ENCODE peak calls at places on chromosomes 12 and 14, in seven cellular contexts. One of them, this sample, is unnamed. For H3K27me3, the result is how much of the 10 kb centered on the place peaks cover.

GRCh38 chr12:118033331-118033730 is 16.8 kb downstream of the RFC5 start:
- DNase-seq in mammary epithelial cell: no peak
- DNase-seq in kidney epithelial cell: no peak
- DNase-seq in cardiac muscle cell: no peak
- DNase-seq in neural progenitor cell: no peak
- DNase-seq in SK-N-SH: no peak
- DNase-seq in tibial artery: no peak
- DNase-seq in this sample: no peak

GRCh38 chr14:20626274-20626673 is 15.2 kb downstream of the OR6S1 start:
- DNase-seq in mammary epithelial cell: no peak
- DNase-seq in kidney epithelial cell: no peak
- DNase-seq in cardiac muscle cell: no peak
- DNase-seq in neural progenitor cell: peak
- DNase-seq in SK-N-SH: no peak
- DNase-seq in tibial artery: no peak
- DNase-seq in this sample: no peak

GRCh38 chr12:65170245-65170881 is 980 bp downstream of the LEMD3 start:
- DNase-seq in mammary epithelial cell: peak
- DNase-seq in kidney epithelial cell: no peak
- DNase-seq in cardiac muscle cell: peak
- DNase-seq in neural progenitor cell: peak
- DNase-seq in SK-N-SH: peak
- DNase-seq in tibial artery: peak
- DNase-seq in this sample: peak

GRCh38 chr14:28494196-28494595 is 272.4 kb upstream of the FOXG1 start:
- DNase-seq in mammary epithelial cell: peak
- DNase-seq in kidney epithelial cell: no peak
- DNase-seq in cardiac muscle cell: no peak
- DNase-seq in neural progenitor cell: no peak
- DNase-seq in SK-N-SH: no peak
- DNase-seq in tibial artery: no peak
- DNase-seq in this sample: no peak

GRCh38 chr12:12099102-12099501 is 28.4 kb downstream of the BCL2L14 start:
- DNase-seq in mammary epithelial cell: no peak
- DNase-seq in kidney epithelial cell: no peak
- DNase-seq in cardiac muscle cell: peak
- DNase-seq in neural progenitor cell: no peak
- DNase-seq in SK-N-SH: peak
- DNase-seq in tibial artery: no peak
- DNase-seq in this sample: no peak

GRCh38 chr14:81408595-81408994 is 8.5 kb upstream of the STON2 start:
- DNase-seq in mammary epithelial cell: no peak
- DNase-seq in kidney epithelial cell: peak
- DNase-seq in cardiac muscle cell: no peak
- DNase-seq in neural progenitor cell: no peak
- DNase-seq in SK-N-SH: no peak
- DNase-seq in tibial artery: no peak
- DNase-seq in this sample: no peak

GRCh38 chr12:29350080-29350479 is 30.9 kb downstream of the ERGIC2 start:
- DNase-seq in mammary epithelial cell: peak
- DNase-seq in kidney epithelial cell: peak
- DNase-seq in cardiac muscle cell: peak
- DNase-seq in neural progenitor cell: no peak
- DNase-seq in SK-N-SH: peak
- DNase-seq in tibial artery: no peak
- DNase-seq in this sample: no peak

GRCh38 chr12:25241171-25242020 is 9.3 kb downstream of the KRAS start:
- DNase-seq in mammary epithelial cell: no peak
- DNase-seq in kidney epithelial cell: no peak
- DNase-seq in cardiac muscle cell: peak
- DNase-seq in neural progenitor cell: peak
- DNase-seq in SK-N-SH: peak
- DNase-seq in tibial artery: no peak
- DNase-seq in this sample: no peak

GRCh38 chr12:52680363-52680762 is at the start of gene KRT1:
- DNase-seq in mammary epithelial cell: no peak
- DNase-seq in kidney epithelial cell: no peak
- DNase-seq in cardiac muscle cell: no peak
- DNase-seq in neural progenitor cell: no peak
- DNase-seq in SK-N-SH: no peak
- DNase-seq in tibial artery: no peak
- DNase-seq in this sample: no peak

GRCh38 chr12:88623777-88624548 is 43.7 kb upstream of the KITLG start:
- DNase-seq in mammary epithelial cell: peak
- DNase-seq in kidney epithelial cell: no peak
- DNase-seq in cardiac muscle cell: no peak
- DNase-seq in neural progenitor cell: peak
- DNase-seq in SK-N-SH: no peak
- DNase-seq in tibial artery: no peak
- DNase-seq in this sample: no peak

GRCh38 chr14:93081875-93082570 is 33.7 kb downstream of the ITPK1 start:
- DNase-seq in mammary epithelial cell: no peak
- DNase-seq in kidney epithelial cell: no peak
- DNase-seq in cardiac muscle cell: no peak
- DNase-seq in neural progenitor cell: no peak
- DNase-seq in SK-N-SH: no peak
- DNase-seq in tibial artery: peak
- DNase-seq in this sample: no peak

GRCh38 chr12:62637679-62638078 is 171.1 kb downstream of the MON2 start:
- DNase-seq in mammary epithelial cell: no peak
- DNase-seq in kidney epithelial cell: no peak
- DNase-seq in cardiac muscle cell: no peak
- DNase-seq in neural progenitor cell: no peak
- DNase-seq in SK-N-SH: no peak
- DNase-seq in tibial artery: no peak
- DNase-seq in this sample: no peak

GRCh38 chr14:65131176-65131765 is 29.0 kb upstream of the MAX start:
- DNase-seq in mammary epithelial cell: peak
- DNase-seq in kidney epithelial cell: peak
- DNase-seq in cardiac muscle cell: no peak
- DNase-seq in neural progenitor cell: no peak
- DNase-seq in SK-N-SH: no peak
- DNase-seq in tibial artery: no peak
- DNase-seq in this sample: no peak

GRCh38 chr14:104245075-104245474 is 106.7 kb downstream of the KIF26A start:
- DNase-seq in mammary epithelial cell: no peak
- DNase-seq in kidney epithelial cell: no peak
- DNase-seq in cardiac muscle cell: no peak
- DNase-seq in neural progenitor cell: no peak
- DNase-seq in SK-N-SH: no peak
- DNase-seq in tibial artery: peak
- DNase-seq in this sample: no peak

GRCh38 chr12:2644678-2645405 is 149.9 kb upstream of the FKBP4 start:
- DNase-seq in mammary epithelial cell: no peak
- DNase-seq in kidney epithelial cell: no peak
- DNase-seq in cardiac muscle cell: no peak
- DNase-seq in neural progenitor cell: no peak
- DNase-seq in SK-N-SH: no peak
- DNase-seq in tibial artery: peak
- DNase-seq in this sample: no peak

GRCh38 chr12:54723653-54724256 is 75.6 kb upstream of the DCD start:
- DNase-seq in mammary epithelial cell: no peak
- DNase-seq in kidney epithelial cell: no peak
- DNase-seq in cardiac muscle cell: peak
- DNase-seq in neural progenitor cell: peak
- DNase-seq in SK-N-SH: no peak
- DNase-seq in tibial artery: no peak
- DNase-seq in this sample: no peak

GRCh38 chr14:65225299-65226159 is 123.2 kb upstream of the MAX start:
- DNase-seq in mammary epithelial cell: no peak
- DNase-seq in kidney epithelial cell: peak
- DNase-seq in cardiac muscle cell: no peak
- DNase-seq in neural progenitor cell: no peak
- DNase-seq in SK-N-SH: no peak
- DNase-seq in tibial artery: peak
- DNase-seq in this sample: no peak

GRCh38 chr14:69532561-69533335 is 41.9 kb downstream of the CCDC177 start:
- DNase-seq in mammary epithelial cell: peak
- DNase-seq in kidney epithelial cell: no peak
- DNase-seq in cardiac muscle cell: no peak
- DNase-seq in neural progenitor cell: no peak
- DNase-seq in SK-N-SH: no peak
- DNase-seq in tibial artery: no peak
- DNase-seq in this sample: no peak

GRCh38 chr14:69528143-69528542 is 43.6 kb downstream of the PLEKHD1 start:
- DNase-seq in mammary epithelial cell: no peak
- DNase-seq in kidney epithelial cell: no peak
- DNase-seq in cardiac muscle cell: no peak
- DNase-seq in neural progenitor cell: no peak
- DNase-seq in SK-N-SH: no peak
- DNase-seq in tibial artery: no peak
- DNase-seq in this sample: no peak

GRCh38 chr14:69529563-69529962 is 45.0 kb downstream of the PLEKHD1 start:
- DNase-seq in mammary epithelial cell: no peak
- DNase-seq in kidney epithelial cell: no peak
- DNase-seq in cardiac muscle cell: no peak
- DNase-seq in neural progenitor cell: no peak
- DNase-seq in SK-N-SH: no peak
- DNase-seq in tibial artery: no peak
- DNase-seq in this sample: no peak

GRCh38 chr14:69528930-69529329 is 44.4 kb downstream of the PLEKHD1 start:
- DNase-seq in mammary epithelial cell: no peak
- DNase-seq in kidney epithelial cell: no peak
- DNase-seq in cardiac muscle cell: no peak
- DNase-seq in neural progenitor cell: no peak
- DNase-seq in SK-N-SH: no peak
- DNase-seq in tibial artery: no peak
- DNase-seq in this sample: no peak

GRCh38 chr14:69531135-69531534 is 43.5 kb downstream of the CCDC177 start:
- DNase-seq in mammary epithelial cell: no peak
- DNase-seq in kidney epithelial cell: no peak
- DNase-seq in cardiac muscle cell: no peak
- DNase-seq in neural progenitor cell: no peak
- DNase-seq in SK-N-SH: no peak
- DNase-seq in tibial artery: no peak
- DNase-seq in this sample: no peak
- H3K4me3 ChIP-seq in mammary epithelial cell: no peak
- H3K4me3 ChIP-seq in kidney epithelial cell: no peak
- H3K4me3 ChIP-seq in cardiac muscle cell: no peak
- H3K4me3 ChIP-seq in neural progenitor cell: no peak
- H3K4me3 ChIP-seq in SK-N-SH: no peak
- H3K4me3 ChIP-seq in tibial artery: no peak
- H3K4me3 ChIP-seq in this sample: no peak

GRCh38 chr12:132600048-132601032 is 10.0 kb downstream of the LRCOL1 start:
- DNase-seq in mammary epithelial cell: peak
- DNase-seq in kidney epithelial cell: no peak
- DNase-seq in cardiac muscle cell: peak
- DNase-seq in neural progenitor cell: peak
- DNase-seq in SK-N-SH: peak
- DNase-seq in tibial artery: peak
- DNase-seq in this sample: no peak
- H3K27me3 ChIP-seq in mammary epithelial cell: under half
- H3K27me3 ChIP-seq in kidney epithelial cell: under half
- H3K27me3 ChIP-seq in cardiac muscle cell: under half
- H3K27me3 ChIP-seq in neural progenitor cell: half or more
- H3K27me3 ChIP-seq in SK-N-SH: under half
- H3K27me3 ChIP-seq in tibial artery: under half
- H3K27me3 ChIP-seq in this sample: under half

GRCh38 chr12:93742086-93742934 is 65.1 kb downstream of the CRADD start:
- DNase-seq in mammary epithelial cell: peak
- DNase-seq in kidney epithelial cell: no peak
- DNase-seq in cardiac muscle cell: peak
- DNase-seq in neural progenitor cell: peak
- DNase-seq in SK-N-SH: peak
- DNase-seq in tibial artery: peak
- DNase-seq in this sample: peak
- TF ChIP-seq CTCF in mammary epithelial cell: peak
- TF ChIP-seq CTCF in kidney epithelial cell: no peak
- TF ChIP-seq CTCF in cardiac muscle cell: peak
- TF ChIP-seq CTCF in neural progenitor cell: peak
- TF ChIP-seq CTCF in SK-N-SH: peak
- TF ChIP-seq CTCF in tibial artery: peak
- TF ChIP-seq CTCF in this sample: peak

GRCh38 chr12:6334940-6335450 is 6.9 kb downstream of the TNFRSF1A start:
- DNase-seq in mammary epithelial cell: no peak
- DNase-seq in kidney epithelial cell: no peak
- DNase-seq in cardiac muscle cell: no peak
- DNase-seq in neural progenitor cell: no peak
- DNase-seq in SK-N-SH: no peak
- DNase-seq in tibial artery: no peak
- DNase-seq in this sample: no peak
- H3K4me3 ChIP-seq in mammary epithelial cell: no peak
- H3K4me3 ChIP-seq in kidney epithelial cell: no peak
- H3K4me3 ChIP-seq in cardiac muscle cell: no peak
- H3K4me3 ChIP-seq in neural progenitor cell: no peak
- H3K4me3 ChIP-seq in SK-N-SH: peak
- H3K4me3 ChIP-seq in tibial artery: peak
- H3K4me3 ChIP-seq in this sample: no peak

GRCh38 chr14:22547948-22548750 is 40.9 kb downstream of the DAD1 start:
- DNase-seq in mammary epithelial cell: no peak
- DNase-seq in kidney epithelial cell: no peak
- DNase-seq in cardiac muscle cell: no peak
- DNase-seq in neural progenitor cell: no peak
- DNase-seq in SK-N-SH: no peak
- DNase-seq in tibial artery: no peak
- DNase-seq in this sample: no peak
- H3K27me3 ChIP-seq in mammary epithelial cell: under half
- H3K27me3 ChIP-seq in kidney epithelial cell: under half
- H3K27me3 ChIP-seq in cardiac muscle cell: under half
- H3K27me3 ChIP-seq in neural progenitor cell: under half
- H3K27me3 ChIP-seq in SK-N-SH: under half
- H3K27me3 ChIP-seq in tibial artery: under half
- H3K27me3 ChIP-seq in this sample: under half

DNA sequence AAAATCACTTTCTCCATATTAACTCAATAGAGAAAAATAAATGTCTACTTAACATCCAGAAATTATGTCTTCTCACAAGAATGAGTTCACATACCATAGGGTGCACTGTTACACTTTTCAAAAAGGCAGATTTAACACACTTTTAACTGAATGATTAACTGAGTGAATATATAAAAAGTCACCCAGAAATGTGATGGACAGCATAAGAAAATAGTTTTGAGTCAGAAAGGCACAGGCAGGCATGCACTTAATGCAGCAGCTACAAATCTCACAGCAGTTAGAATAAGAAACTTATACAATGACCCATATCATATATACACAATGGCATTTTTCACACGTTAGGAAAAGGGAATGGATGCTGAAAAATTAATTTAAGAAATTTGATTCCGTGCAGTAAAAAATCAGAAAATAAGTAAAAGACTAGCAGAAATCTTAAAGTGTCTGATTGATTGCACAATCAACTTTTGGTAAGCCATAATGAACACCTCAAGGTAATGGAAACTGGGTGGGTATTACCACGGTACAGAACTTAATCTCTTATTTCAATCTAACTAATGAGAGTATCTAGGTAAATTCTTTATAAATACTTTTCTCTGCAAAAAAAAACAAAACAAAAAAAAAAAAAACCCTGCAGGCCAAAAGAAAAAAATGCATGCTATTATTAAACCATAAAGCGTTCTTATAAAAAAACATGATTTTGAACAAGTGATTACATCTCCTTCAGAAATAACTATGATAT is 3.5 kb downstream of the MED13L start:
- DNase-seq in mammary epithelial cell: peak
- DNase-seq in kidney epithelial cell: no peak
- DNase-seq in cardiac muscle cell: no peak
- DNase-seq in neural progenitor cell: no peak
- DNase-seq in SK-N-SH: no peak
- DNase-seq in tibial artery: no peak
- DNase-seq in this sample: no peak
- TF ChIP-seq CTCF in mammary epithelial cell: no peak
- TF ChIP-seq CTCF in kidney epithelial cell: no peak
- TF ChIP-seq CTCF in cardiac muscle cell: no peak
- TF ChIP-seq CTCF in neural progenitor cell: no peak
- TF ChIP-seq CTCF in SK-N-SH: peak
- TF ChIP-seq CTCF in tibial artery: peak
- TF ChIP-seq CTCF in this sample: no peak